ENCODE peak calls at places on chromosome 3, in eight cellular contexts. N is smooth muscle cell of the brain vasculature; B is Jurkat, Clone E6-1; Z is astrocyte of the spinal cord; V is fibroblast of mammary gland; U is foreskin keratinocyte; E is activated CD8-positive, alpha-beta memory T cell treated with anti-CD3 and anti-CD28 coated beads, Interleukin-2, amount 50 U/mL, for 4 hours; X is stimulated activated effector memory CD8-positive, alpha-beta T cell treated with anti-CD3 and anti-CD28 coated beads, Interleukin-12 subunit alpha, Interleukin-12 subunit beta, amount 100 ng/mL, for 72 hours. S is an unnamed sample.
A peak's percentile ranks its signal among the peaks of the same experiment; 100 is the strongest.

GRCh38 chr3:185282696-185283373 is 29.0 kb upstream of the EHHADH start:
- DNase-seq in N (peak; percentile 71), B (no peak), Z (peak; percentile 93), V (peak; percentile 90), U (peak; percentile 84), E (peak; percentile 95), X (peak; percentile 75), S (peak; percentile 93)

GRCh38 chr3:74067296-74067695 is 442.6 kb upstream of the PDZRN3 start:
- DNase-seq in N (no peak), B (no peak), Z (peak; percentile 5), V (peak; percentile 20), U (no peak), E (no peak), X (no peak), S (no peak)

GRCh38 chr3:16528581-16528993 is 15.1 kb upstream of the RFTN1 start:
- DNase-seq in N (no peak), B (no peak), Z (no peak), V (peak; percentile 51), U (no peak), E (no peak), X (no peak), S (no peak)

GRCh38 chr3:194294888-194295214 is 56.3 kb downstream of the CPN2 start:
- DNase-seq in N (no peak), B (no peak), Z (no peak), V (no peak), U (no peak), E (no peak), X (no peak), S (no peak)

GRCh38 chr3:69547457-69548014 is 161.6 kb upstream of the FRMD4B start:
- DNase-seq in N (no peak), B (no peak), Z (no peak), V (no peak), U (no peak), E (no peak), X (no peak), S (no peak)

GRCh38 chr3:57060089-57060829 is at the start of gene SPATA12:
- DNase-seq in N (peak; percentile 33), B (no peak), Z (peak; percentile 91), V (peak; percentile 90), U (peak; percentile 92), E (no peak), X (no peak), S (no peak)

GRCh38 chr3:120568624-120569023 is 27.5 kb upstream of the NDUFB4 start:
- DNase-seq in N (no peak), B (no peak), Z (no peak), V (no peak), U (peak; percentile 9), E (no peak), X (no peak), S (no peak)

GRCh38 chr3:105368575-105369500 is 2.1 kb downstream of the ALCAM start:
- DNase-seq in N (no peak), B (peak; percentile 64), Z (peak; percentile 69), V (peak; percentile 73), U (peak; percentile 89), E (peak; percentile 69), X (peak; percentile 41), S (no peak)

GRCh38 chr3:170703121-170703588 is 117.3 kb upstream of the SLC7A14 start:
- DNase-seq in N (no peak), B (no peak), Z (peak; percentile 89), V (peak; percentile 96), U (peak; percentile 66), E (no peak), X (no peak), S (no peak)

GRCh38 chr3:15205934-15206661 is at the start of gene CAPN7:
- DNase-seq in N (peak; percentile 86), B (peak; percentile 78), Z (peak; percentile 93), V (peak; percentile 86), U (peak; percentile 100), E (peak; percentile 95), X (peak; percentile 96), S (peak; percentile 91)

GRCh38 chr3:156787926-156788663 is 38.1 kb upstream of the LEKR1 start:
- DNase-seq in N (peak; percentile 58), B (no peak), Z (peak; percentile 95), V (peak; percentile 99), U (peak; percentile 94), E (no peak), X (no peak), S (no peak)

GRCh38 chr3:43792904-43793303 is 102.2 kb downstream of the ABHD5 start:
- DNase-seq in N (no peak), B (no peak), Z (no peak), V (no peak), U (no peak), E (no peak), X (no peak), S (no peak)

GRCh38 chr3:38346584-38347410 is at the start of gene XYLB:
- DNase-seq in N (peak; percentile 43), B (peak; percentile 52), Z (peak; percentile 74), V (peak; percentile 76), U (peak; percentile 26), E (peak; percentile 73), X (peak; percentile 79), S (peak; percentile 84)

GRCh38 chr3:158453004-158453403 is 118.0 kb upstream of the MLF1 start:
- DNase-seq in N (no peak), B (no peak), Z (no peak), V (no peak), U (no peak), E (no peak), X (no peak), S (no peak)

GRCh38 chr3:14537590-14538450 is 2.3 kb downstream of the GRIP2 start:
- DNase-seq in N (no peak), B (peak; percentile 15), Z (no peak), V (no peak), U (no peak), E (no peak), X (no peak), S (no peak)

GRCh38 chr3:170999737-171000242 is 26.7 kb downstream of the SLC2A2 start:
- DNase-seq in N (no peak), B (no peak), Z (peak; percentile 84), V (peak; percentile 94), U (peak; percentile 79), E (no peak), X (no peak), S (no peak)

GRCh38 chr3:195270350-195271115 is 426 bp downstream of the XXYLT1 start:
- DNase-seq in N (no peak), B (peak; percentile 48), Z (peak; percentile 81), V (peak; percentile 29), U (peak; percentile 51), E (peak; percentile 70), X (peak; percentile 37), S (no peak)

GRCh38 chr3:179194931-179195330 is 46.8 kb downstream of the PIK3CA start:
- DNase-seq in N (no peak), B (no peak), Z (no peak), V (no peak), U (no peak), E (no peak), X (no peak), S (no peak)

GRCh38 chr3:43096761-43097160 is 9.1 kb downstream of the POMGNT2 start:
- DNase-seq in N (no peak), B (no peak), Z (no peak), V (no peak), U (no peak), E (no peak), X (no peak), S (no peak)

GRCh38 chr3:52800079-52800478 is 5.5 kb downstream of the ITIH3 start:
- DNase-seq in N (no peak), B (no peak), Z (no peak), V (peak; percentile 19), U (no peak), E (no peak), X (no peak), S (no peak)

GRCh38 chr3:29314727-29315088 is 33.8 kb downstream of the RBMS3 start:
- DNase-seq in N (no peak), B (no peak), Z (no peak), V (no peak), U (no peak), E (no peak), X (no peak), S (no peak)

GRCh38 chr3:14225421-14225820 is 46.8 kb downstream of the LSM3 start:
- DNase-seq in N (no peak), B (no peak), Z (no peak), V (no peak), U (no peak), E (no peak), X (no peak), S (no peak)

GRCh38 chr3:71543371-71544016 is 40.0 kb downstream of the FOXP1 start:
- DNase-seq in N (no peak), B (peak; percentile 16), Z (no peak), V (no peak), U (no peak), E (no peak), X (no peak), S (no peak)

GRCh38 chr3:107208100-107208499 is 169.1 kb upstream of the CCDC54 start:
- DNase-seq in N (peak; percentile 91), B (no peak), Z (peak; percentile 99), V (peak; percentile 100), U (peak; percentile 62), E (no peak), X (no peak), S (no peak)

GRCh38 chr3:140760324-140761075 is 82.6 kb downstream of the TRIM42 start:
- DNase-seq in N (no peak), B (no peak), Z (no peak), V (no peak), U (no peak), E (no peak), X (no peak), S (no peak)

GRCh38 chr3:86420990-86421739 is 569.8 kb downstream of the VGLL3 start:
- DNase-seq in N (no peak), B (no peak), Z (no peak), V (no peak), U (no peak), E (no peak), X (no peak), S (no peak)

GRCh38 chr3:77420316-77420715 is 380.4 kb downstream of the ROBO2 start:
- DNase-seq in N (no peak), B (no peak), Z (no peak), V (no peak), U (no peak), E (no peak), X (no peak), S (no peak)

GRCh38 chr3:64278631-64279030 is 53.4 kb upstream of the PRICKLE2 start:
- DNase-seq in N (no peak), B (no peak), Z (peak; percentile 32), V (no peak), U (no peak), E (no peak), X (no peak), S (no peak)

GRCh38 chr3:143627336-143627735 is 220.9 kb downstream of the SLC9A9 start:
- DNase-seq in N (no peak), B (no peak), Z (peak; percentile 61), V (peak; percentile 77), U (no peak), E (no peak), X (no peak), S (no peak)

GRCh38 chr3:39138804-39139415 is 14.5 kb downstream of the CSRNP1 start:
- DNase-seq in N (no peak), B (no peak), Z (peak; percentile 46), V (no peak), U (no peak), E (no peak), X (no peak), S (no peak)